ENCODE peak calls at places on chromosomes 5 and 9, in five cellular contexts. U is HCT116, K is fibroblast of lung, S is GM23248, V is mesendoderm. E is an unnamed sample.

GRCh38 chr5:77876862-77877502 is 100.8 kb upstream of the TBCA start:
- DNase-seq in V (no peak), S (no peak), U (no peak), K (no peak), E (no peak)

GRCh38 chr5:14739538-14739937 is 75.0 kb downstream of the OTULIN start:
- DNase-seq in K (peak), V (no peak), U (no peak), S (peak), E (no peak)

GRCh38 chr5:59001154-59001553 is 418.3 kb downstream of the RAB3C start:
- DNase-seq in V (no peak), S (no peak), U (no peak), K (no peak), E (peak)

GRCh38 chr5:81232449-81233079 is 558 bp upstream of the CKMT2 start:
- DNase-seq in K (no peak), S (peak), V (no peak), U (no peak), E (no peak)

GRCh38 chr9:84315278-84315877 is 25.2 kb downstream of the SLC28A3 start:
- DNase-seq in V (peak), U (peak), K (peak), S (peak), E (peak)

GRCh38 chr5:84603557-84604185 is 219.0 kb upstream of the EDIL3 start:
- DNase-seq in S (peak), K (peak), U (no peak), V (no peak), E (no peak)

GRCh38 chr5:151569132-151570046 is 21.7 kb downstream of the FAT2 start:
- DNase-seq in U (no peak), V (no peak), S (no peak), K (no peak), E (no peak)

GRCh38 chr9:38096238-38096805 is 27.3 kb upstream of the SHB start:
- DNase-seq in U (no peak), S (no peak), V (no peak), K (no peak), E (no peak)

GRCh38 chr9:104872959-104873850 is 54.8 kb downstream of the ABCA1 start:
- DNase-seq in K (peak), S (peak), V (peak), U (no peak), E (peak)

GRCh38 chr9:81906656-81907055 is 21.6 kb upstream of the SPATA31D4 start:
- DNase-seq in V (no peak), S (peak), K (peak), U (no peak), E (no peak)

GRCh38 chr9:98998441-98999151 is 54.9 kb downstream of the COL15A1 start:
- DNase-seq in V (peak), U (peak), K (peak), S (peak), E (peak)

GRCh38 chr5:35822541-35822940 is 34.1 kb upstream of the IL7R start:
- DNase-seq in V (no peak), K (no peak), S (no peak), U (no peak), E (no peak)

GRCh38 chr9:136728080-136728547 is 14.6 kb downstream of the LCN10 start:
- DNase-seq in S (peak), U (peak), K (peak), V (peak), E (peak)

GRCh38 chr9:129138476-129139232 is 27.4 kb downstream of the PTPA start:
- DNase-seq in V (no peak), U (no peak), S (peak), K (peak), E (no peak)

GRCh38 chr9:96686638-96687335 is 31.7 kb upstream of the PRXL2C start:
- DNase-seq in V (peak), K (peak), S (peak), U (no peak), E (peak)
- H3K9ac ChIP-seq in V (peak), K (no peak), S (peak), U (no peak), E (no peak)

DNA sequence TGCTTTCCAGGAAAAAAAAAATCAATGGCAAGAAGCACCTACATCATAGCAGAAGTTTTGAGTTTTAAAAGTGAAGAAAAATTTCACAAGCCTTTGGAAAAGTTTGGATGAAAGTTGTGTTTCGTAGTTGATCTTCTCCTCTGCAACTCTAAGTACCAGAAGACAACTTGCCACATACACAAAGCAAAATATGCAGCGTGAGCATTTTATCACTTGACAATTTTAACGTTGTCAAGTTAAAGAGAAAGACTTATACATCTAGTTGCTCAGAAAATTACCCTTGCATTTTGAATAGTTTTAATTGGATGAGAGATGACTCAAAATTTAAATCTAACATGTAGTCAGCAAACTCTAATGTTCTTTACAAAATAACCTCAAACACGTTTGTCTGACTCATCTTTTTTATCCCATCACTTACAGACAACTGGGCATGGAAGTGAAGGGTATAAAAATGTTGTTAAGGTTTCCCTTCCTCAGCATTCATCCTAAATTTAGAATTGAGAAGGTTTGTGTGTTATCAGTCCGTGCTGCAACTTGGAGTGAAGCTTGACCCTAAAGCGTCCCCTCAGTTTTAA is 213.4 kb downstream of the MARCHF11 start:
- DNase-seq in V (no peak), S (peak), U (no peak), K (peak), E (no peak)
- H3K9ac ChIP-seq in V (no peak), S (no peak), U (no peak), K (no peak), E (no peak)

GRCh38 chr9:31848505-31849285 is 535.7 kb upstream of the ACO1 start:
- DNase-seq in V (no peak), K (no peak), S (no peak), U (peak), E (no peak)
- H3K9ac ChIP-seq in V (no peak), K (no peak), S (no peak), U (peak), E (no peak)

GRCh38 chr5:111892949-111893348 is 136.0 kb upstream of the NREP start:
- DNase-seq in V (no peak), S (peak), U (no peak), K (no peak), E (peak)
- H3K9ac ChIP-seq in V (no peak), S (peak), U (no peak), K (no peak), E (no peak)

GRCh38 chr9:114612272-114612923 is 1.3 kb downstream of the TMEM268 start:
- DNase-seq in S (no peak), K (no peak), V (no peak), U (no peak), E (peak)
- H3K9ac ChIP-seq in S (peak), K (no peak), V (peak), U (peak), E (peak)

GRCh38 chr5:124740991-124741583 is 5.4 kb downstream of the ZNF608 start:
- DNase-seq in S (peak), K (peak), V (no peak), U (no peak), E (no peak)
- H3K9ac ChIP-seq in S (no peak), K (no peak), V (no peak), U (peak), E (no peak)